ENCODE peak calls at places on chromosomes 12 and 14, in eight cellular contexts. One of them, this sample, is unnamed.
A peak's percentile ranks its signal among the peaks of the same experiment; 100 is the strongest.

GRCh38 chr14:38404100-38404541 is 148.2 kb upstream of the CLEC14A start:
- DNase-seq in stomach: no peak
- DNase-seq in lower leg skin: no peak
- DNase-seq in ovary: no peak
- DNase-seq in K562: no peak
- DNase-seq in endothelial cell of umbilical vein: peak; percentile 84
- DNase-seq in transverse colon: no peak
- DNase-seq in breast epithelium: no peak
- DNase-seq in this sample: no peak

GRCh38 chr14:102140750-102141145 is 1.1 kb downstream of the WDR20 start:
- DNase-seq in stomach: no peak
- DNase-seq in lower leg skin: no peak
- DNase-seq in ovary: no peak
- DNase-seq in K562: no peak
- DNase-seq in endothelial cell of umbilical vein: peak; percentile 27
- DNase-seq in transverse colon: no peak
- DNase-seq in breast epithelium: no peak
- DNase-seq in this sample: peak; percentile 55

GRCh38 chr12:40446385-40446784 is 221.6 kb downstream of the LRRK2 start:
- DNase-seq in stomach: no peak
- DNase-seq in lower leg skin: no peak
- DNase-seq in ovary: no peak
- DNase-seq in K562: peak; percentile 32
- DNase-seq in endothelial cell of umbilical vein: peak; percentile 13
- DNase-seq in transverse colon: no peak
- DNase-seq in breast epithelium: no peak
- DNase-seq in this sample: peak; percentile 3

GRCh38 chr12:123854918-123855317 is 92.8 kb downstream of the DNAH10 start:
- DNase-seq in stomach: no peak
- DNase-seq in lower leg skin: peak; percentile 42
- DNase-seq in ovary: no peak
- DNase-seq in K562: no peak
- DNase-seq in endothelial cell of umbilical vein: no peak
- DNase-seq in transverse colon: no peak
- DNase-seq in breast epithelium: no peak
- DNase-seq in this sample: no peak

GRCh38 chr12:8499616-8500015 is 13.7 kb upstream of the CLEC4D start:
- DNase-seq in stomach: no peak
- DNase-seq in lower leg skin: no peak
- DNase-seq in ovary: no peak
- DNase-seq in K562: no peak
- DNase-seq in endothelial cell of umbilical vein: no peak
- DNase-seq in transverse colon: no peak
- DNase-seq in breast epithelium: no peak
- DNase-seq in this sample: no peak

GRCh38 chr12:126343352-126343751 is 1278.1 kb downstream of the AACS start:
- DNase-seq in stomach: no peak
- DNase-seq in lower leg skin: no peak
- DNase-seq in ovary: no peak
- DNase-seq in K562: no peak
- DNase-seq in endothelial cell of umbilical vein: no peak
- DNase-seq in transverse colon: no peak
- DNase-seq in breast epithelium: no peak
- DNase-seq in this sample: no peak

GRCh38 chr14:75051556-75051899 is 261 bp upstream of the MLH3 start:
- DNase-seq in stomach: no peak
- DNase-seq in lower leg skin: no peak
- DNase-seq in ovary: no peak
- DNase-seq in K562: no peak
- DNase-seq in endothelial cell of umbilical vein: no peak
- DNase-seq in transverse colon: no peak
- DNase-seq in breast epithelium: no peak
- DNase-seq in this sample: no peak

GRCh38 chr14:23114669-23115491 is 4.2 kb downstream of the CEBPE start:
- DNase-seq in stomach: no peak
- DNase-seq in lower leg skin: peak; percentile 77
- DNase-seq in ovary: no peak
- DNase-seq in K562: no peak
- DNase-seq in endothelial cell of umbilical vein: peak; percentile 67
- DNase-seq in transverse colon: no peak
- DNase-seq in breast epithelium: no peak
- DNase-seq in this sample: peak; percentile 30

GRCh38 chr12:83318386-83318971 is 631.8 kb downstream of the TMTC2 start:
- DNase-seq in stomach: no peak
- DNase-seq in lower leg skin: no peak
- DNase-seq in ovary: no peak
- DNase-seq in K562: no peak
- DNase-seq in endothelial cell of umbilical vein: no peak
- DNase-seq in transverse colon: no peak
- DNase-seq in breast epithelium: no peak
- DNase-seq in this sample: no peak

GRCh38 chr12:67517181-67517887 is 131.2 kb upstream of the DYRK2 start:
- DNase-seq in stomach: peak; percentile 56
- DNase-seq in lower leg skin: no peak
- DNase-seq in ovary: peak; percentile 52
- DNase-seq in K562: no peak
- DNase-seq in endothelial cell of umbilical vein: no peak
- DNase-seq in transverse colon: peak; percentile 23
- DNase-seq in breast epithelium: peak; percentile 54
- DNase-seq in this sample: no peak

GRCh38 chr12:14495326-14495725 is 72.4 kb downstream of the PLBD1 start:
- DNase-seq in stomach: no peak
- DNase-seq in lower leg skin: no peak
- DNase-seq in ovary: no peak
- DNase-seq in K562: no peak
- DNase-seq in endothelial cell of umbilical vein: no peak
- DNase-seq in transverse colon: no peak
- DNase-seq in breast epithelium: no peak
- DNase-seq in this sample: no peak

GRCh38 chr12:47737936-47738335 is 12.6 kb upstream of the ENDOU start:
- DNase-seq in stomach: no peak
- DNase-seq in lower leg skin: no peak
- DNase-seq in ovary: peak; percentile 78
- DNase-seq in K562: peak; percentile 41
- DNase-seq in endothelial cell of umbilical vein: no peak
- DNase-seq in transverse colon: no peak
- DNase-seq in breast epithelium: no peak
- DNase-seq in this sample: no peak

GRCh38 chr12:47736216-47736615 is 10.9 kb upstream of the ENDOU start:
- DNase-seq in stomach: no peak
- DNase-seq in lower leg skin: no peak
- DNase-seq in ovary: no peak
- DNase-seq in K562: no peak
- DNase-seq in endothelial cell of umbilical vein: no peak
- DNase-seq in transverse colon: no peak
- DNase-seq in breast epithelium: no peak
- DNase-seq in this sample: no peak

GRCh38 chr12:47734725-47735480 is 9.6 kb upstream of the ENDOU start:
- DNase-seq in stomach: no peak
- DNase-seq in lower leg skin: no peak
- DNase-seq in ovary: peak; percentile 75
- DNase-seq in K562: no peak
- DNase-seq in endothelial cell of umbilical vein: no peak
- DNase-seq in transverse colon: no peak
- DNase-seq in breast epithelium: no peak
- DNase-seq in this sample: no peak

GRCh38 chr12:47735649-47736048 is 10.4 kb upstream of the ENDOU start:
- DNase-seq in stomach: no peak
- DNase-seq in lower leg skin: no peak
- DNase-seq in ovary: no peak
- DNase-seq in K562: no peak
- DNase-seq in endothelial cell of umbilical vein: no peak
- DNase-seq in transverse colon: no peak
- DNase-seq in breast epithelium: no peak
- DNase-seq in this sample: no peak

GRCh38 chr12:47736877-47737676 is 11.8 kb upstream of the ENDOU start:
- DNase-seq in stomach: peak; percentile 88
- DNase-seq in lower leg skin: peak; percentile 92
- DNase-seq in ovary: peak; percentile 96
- DNase-seq in K562: peak; percentile 81
- DNase-seq in endothelial cell of umbilical vein: peak; percentile 14
- DNase-seq in transverse colon: peak; percentile 56
- DNase-seq in breast epithelium: peak; percentile 70
- DNase-seq in this sample: peak; percentile 24
- TF ChIP-seq POLR2A in stomach: no peak
- TF ChIP-seq POLR2A in lower leg skin: no peak
- TF ChIP-seq POLR2A in ovary: peak; percentile 34
- TF ChIP-seq POLR2A in K562: no peak
- TF ChIP-seq POLR2A in endothelial cell of umbilical vein: no peak
- TF ChIP-seq POLR2A in transverse colon: no peak
- TF ChIP-seq POLR2A in breast epithelium: no peak
- TF ChIP-seq POLR2A in this sample: no peak

DNA sequence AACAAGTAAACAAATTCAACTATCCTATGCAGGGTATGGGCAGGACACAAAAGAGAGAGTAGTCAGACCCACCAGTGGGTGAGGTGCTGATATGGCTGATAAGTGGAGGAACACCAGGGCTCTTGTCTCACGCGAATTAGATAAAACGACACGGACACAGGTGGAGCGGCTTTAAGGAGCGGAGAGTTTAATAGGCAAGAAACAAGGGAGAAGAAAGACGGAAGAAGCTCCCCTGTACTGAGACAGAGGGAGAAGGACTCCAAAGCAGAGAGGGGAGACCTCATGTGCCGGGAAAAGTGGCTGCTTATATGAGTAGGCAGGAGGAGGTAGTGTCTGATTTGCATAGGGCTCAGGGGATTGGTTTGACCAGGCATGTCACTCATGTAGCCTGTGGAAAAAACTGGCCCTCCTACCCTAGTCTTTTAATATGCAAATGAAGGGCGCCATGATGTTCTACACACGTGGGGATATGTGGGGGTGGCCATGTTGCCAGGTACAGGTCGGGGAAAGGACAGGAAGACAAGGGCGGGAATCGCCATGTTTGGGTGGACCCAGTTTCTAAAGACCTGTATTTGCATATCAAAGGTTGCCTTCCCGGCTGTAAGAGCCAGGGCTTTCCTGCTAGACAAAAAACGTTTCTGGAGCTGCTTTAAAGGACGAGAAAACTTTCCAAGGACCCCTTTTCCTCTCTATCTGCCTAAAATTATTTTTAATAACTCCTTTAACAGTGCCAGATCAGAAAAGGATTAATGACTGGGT is 28.8 kb downstream of the RPGRIP1 start:
- DNase-seq in stomach: peak; percentile 89
- DNase-seq in lower leg skin: peak; percentile 90
- DNase-seq in ovary: peak; percentile 41
- DNase-seq in K562: peak; percentile 39
- DNase-seq in endothelial cell of umbilical vein: peak; percentile 65
- DNase-seq in transverse colon: peak; percentile 90
- DNase-seq in breast epithelium: peak; percentile 80
- DNase-seq in this sample: peak; percentile 84
- TF ChIP-seq POLR2A in stomach: peak; percentile 60
- TF ChIP-seq POLR2A in lower leg skin: no peak
- TF ChIP-seq POLR2A in ovary: no peak
- TF ChIP-seq POLR2A in K562: peak; percentile 95
- TF ChIP-seq POLR2A in endothelial cell of umbilical vein: no peak
- TF ChIP-seq POLR2A in transverse colon: peak; percentile 84
- TF ChIP-seq POLR2A in breast epithelium: peak; percentile 57
- TF ChIP-seq POLR2A in this sample: peak; percentile 78

DNA sequence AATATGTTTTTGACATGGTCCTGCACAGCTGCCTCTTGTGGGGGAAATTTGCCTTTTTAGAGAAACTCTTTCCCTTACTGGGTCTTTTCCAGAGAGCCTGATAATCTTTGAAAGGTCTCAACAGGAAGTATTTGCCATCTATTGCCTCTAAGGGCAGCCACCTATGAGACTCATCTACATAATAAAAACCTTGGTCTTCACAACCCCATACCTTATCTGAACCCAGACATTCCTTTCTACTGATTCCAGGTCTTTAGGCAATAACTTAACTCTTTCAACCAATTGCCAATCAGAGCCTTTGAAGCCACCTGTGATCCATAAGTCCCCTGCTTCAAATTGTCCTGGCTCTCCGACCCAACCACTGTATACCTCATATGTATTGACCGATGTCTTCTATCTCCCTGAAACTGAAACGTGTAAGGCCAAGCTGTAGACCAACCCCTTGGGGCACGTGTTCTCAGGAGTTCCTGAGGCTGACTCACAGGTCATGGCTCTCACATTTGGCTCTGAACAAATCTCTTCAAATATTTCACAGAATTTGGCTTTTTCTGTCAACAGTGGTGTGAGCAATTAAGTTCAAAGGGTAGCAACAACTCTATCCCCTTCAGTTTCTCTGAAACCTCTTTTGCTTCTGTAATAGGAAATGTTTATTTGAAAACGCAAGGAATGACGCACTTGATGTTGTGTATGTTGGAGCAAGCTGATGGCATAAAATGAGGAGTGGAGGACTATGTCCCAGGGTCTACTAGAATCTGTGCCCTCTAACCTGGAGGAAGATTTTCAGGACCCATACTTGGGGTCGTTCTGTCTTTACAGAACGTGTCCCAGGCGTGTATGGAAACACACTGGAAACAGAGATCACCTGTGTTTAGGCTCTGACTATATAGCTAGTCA is 49.2 kb upstream of the EIF5 start:
- DNase-seq in stomach: no peak
- DNase-seq in lower leg skin: no peak
- DNase-seq in ovary: no peak
- DNase-seq in K562: no peak
- DNase-seq in endothelial cell of umbilical vein: no peak
- DNase-seq in transverse colon: no peak
- DNase-seq in breast epithelium: no peak
- DNase-seq in this sample: no peak
- TF ChIP-seq POLR2A in stomach: no peak
- TF ChIP-seq POLR2A in lower leg skin: no peak
- TF ChIP-seq POLR2A in ovary: no peak
- TF ChIP-seq POLR2A in K562: no peak
- TF ChIP-seq POLR2A in endothelial cell of umbilical vein: no peak
- TF ChIP-seq POLR2A in transverse colon: no peak
- TF ChIP-seq POLR2A in breast epithelium: no peak
- TF ChIP-seq POLR2A in this sample: no peak

GRCh38 chr14:50395448-50395847 is 1.2 kb downstream of the CDKL1 start:
- DNase-seq in stomach: no peak
- DNase-seq in lower leg skin: peak; percentile 88
- DNase-seq in ovary: peak; percentile 62
- DNase-seq in K562: no peak
- DNase-seq in endothelial cell of umbilical vein: no peak
- DNase-seq in transverse colon: peak; percentile 29
- DNase-seq in breast epithelium: no peak
- DNase-seq in this sample: no peak

GRCh38 chr14:50397461-50398196 is 948 bp upstream of the CDKL1 start:
- DNase-seq in stomach: no peak
- DNase-seq in lower leg skin: no peak
- DNase-seq in ovary: no peak
- DNase-seq in K562: no peak
- DNase-seq in endothelial cell of umbilical vein: no peak
- DNase-seq in transverse colon: peak; percentile 34
- DNase-seq in breast epithelium: no peak
- DNase-seq in this sample: no peak

GRCh38 chr14:50394713-50395112 is 2.0 kb downstream of the CDKL1 start:
- DNase-seq in stomach: no peak
- DNase-seq in lower leg skin: no peak
- DNase-seq in ovary: no peak
- DNase-seq in K562: no peak
- DNase-seq in endothelial cell of umbilical vein: no peak
- DNase-seq in transverse colon: no peak
- DNase-seq in breast epithelium: no peak
- DNase-seq in this sample: no peak

GRCh38 chr14:50399251-50400032 is 2.8 kb upstream of the CDKL1 start:
- DNase-seq in stomach: peak; percentile 49
- DNase-seq in lower leg skin: no peak
- DNase-seq in ovary: no peak
- DNase-seq in K562: no peak
- DNase-seq in endothelial cell of umbilical vein: peak; percentile 33
- DNase-seq in transverse colon: peak; percentile 80
- DNase-seq in breast epithelium: no peak
- DNase-seq in this sample: peak; percentile 24

GRCh38 chr14:50396636-50397460 is at the start of gene CDKL1:
- DNase-seq in stomach: peak; percentile 79
- DNase-seq in lower leg skin: peak; percentile 89
- DNase-seq in ovary: peak; percentile 83
- DNase-seq in K562: peak; percentile 76
- DNase-seq in endothelial cell of umbilical vein: peak; percentile 75
- DNase-seq in transverse colon: peak; percentile 78
- DNase-seq in breast epithelium: peak; percentile 57
- DNase-seq in this sample: peak; percentile 63
- TF ChIP-seq POLR2A in stomach: no peak
- TF ChIP-seq POLR2A in lower leg skin: no peak
- TF ChIP-seq POLR2A in ovary: peak; percentile 48
- TF ChIP-seq POLR2A in K562: peak; percentile 7
- TF ChIP-seq POLR2A in endothelial cell of umbilical vein: peak; percentile 60
- TF ChIP-seq POLR2A in transverse colon: peak; percentile 29
- TF ChIP-seq POLR2A in breast epithelium: no peak
- TF ChIP-seq POLR2A in this sample: no peak

This sample was measured in erythroblast.